ENCODE peak calls at places on chromosome 6, in six cellular contexts. One of them, this sample, is unnamed.

GRCh38 chr6:15874821-15875220 is 212.0 kb upstream of the DTNBP1 start:
- DNase-seq in right cardiac atrium: no peak
- DNase-seq in NCI-H2029 treated with DMSO at 0.1 percent for 48 hours: no peak
- DNase-seq in NCI-H2081: no peak
- DNase-seq in NCI-H1417: no peak
- DNase-seq in activated T-helper 1 cell treated with Interleukin-2 at 50 U/mL for 16 hours: no peak
- DNase-seq in this sample: peak

GRCh38 chr6:157715766-157716171 is 107.3 kb upstream of the SNX9 start:
- DNase-seq in NCI-H1417: no peak
- DNase-seq in NCI-H2081: no peak
- DNase-seq in NCI-H2029 treated with DMSO at 0.1 percent for 48 hours: no peak
- DNase-seq in activated T-helper 1 cell treated with Interleukin-2 at 50 U/mL for 16 hours: no peak
- DNase-seq in right cardiac atrium: peak
- DNase-seq in this sample: peak

GRCh38 chr6:33237731-33238130 is 29.4 kb downstream of the RING1 start:
- DNase-seq in activated T-helper 1 cell treated with Interleukin-2 at 50 U/mL for 16 hours: no peak
- DNase-seq in NCI-H1417: peak
- DNase-seq in NCI-H2081: no peak
- DNase-seq in NCI-H2029 treated with DMSO at 0.1 percent for 48 hours: no peak
- DNase-seq in right cardiac atrium: no peak
- DNase-seq in this sample: no peak

GRCh38 chr6:168370310-168370991 is 50.9 kb upstream of the DACT2 start:
- DNase-seq in NCI-H2029 treated with DMSO at 0.1 percent for 48 hours: peak
- DNase-seq in NCI-H1417: peak
- DNase-seq in activated T-helper 1 cell treated with Interleukin-2 at 50 U/mL for 16 hours: peak
- DNase-seq in right cardiac atrium: peak
- DNase-seq in NCI-H2081: peak
- DNase-seq in this sample: peak

GRCh38 chr6:106255306-106255705 is 70.3 kb downstream of the ATG5 start:
- DNase-seq in right cardiac atrium: no peak
- DNase-seq in NCI-H2029 treated with DMSO at 0.1 percent for 48 hours: no peak
- DNase-seq in NCI-H2081: no peak
- DNase-seq in NCI-H1417: no peak
- DNase-seq in activated T-helper 1 cell treated with Interleukin-2 at 50 U/mL for 16 hours: no peak
- DNase-seq in this sample: no peak

GRCh38 chr6:132797975-132798819 is at the start of gene SLC18B1:
- DNase-seq in activated T-helper 1 cell treated with Interleukin-2 at 50 U/mL for 16 hours: peak
- DNase-seq in right cardiac atrium: peak
- DNase-seq in NCI-H2081: peak
- DNase-seq in NCI-H2029 treated with DMSO at 0.1 percent for 48 hours: no peak
- DNase-seq in NCI-H1417: peak
- DNase-seq in this sample: no peak

GRCh38 chr6:36949636-36950035 is 4.9 kb upstream of the PI16 start:
- DNase-seq in right cardiac atrium: no peak
- DNase-seq in activated T-helper 1 cell treated with Interleukin-2 at 50 U/mL for 16 hours: no peak
- DNase-seq in NCI-H2081: no peak
- DNase-seq in NCI-H2029 treated with DMSO at 0.1 percent for 48 hours: no peak
- DNase-seq in NCI-H1417: no peak
- DNase-seq in this sample: peak

GRCh38 chr6:163876391-163876790 is 461.9 kb downstream of the QKI start:
- DNase-seq in activated T-helper 1 cell treated with Interleukin-2 at 50 U/mL for 16 hours: no peak
- DNase-seq in NCI-H2081: no peak
- DNase-seq in NCI-H2029 treated with DMSO at 0.1 percent for 48 hours: no peak
- DNase-seq in right cardiac atrium: no peak
- DNase-seq in NCI-H1417: no peak
- DNase-seq in this sample: no peak

GRCh38 chr6:110738899-110739365 is 76.3 kb downstream of the CDK19 start:
- DNase-seq in activated T-helper 1 cell treated with Interleukin-2 at 50 U/mL for 16 hours: no peak
- DNase-seq in NCI-H1417: no peak
- DNase-seq in NCI-H2029 treated with DMSO at 0.1 percent for 48 hours: no peak
- DNase-seq in NCI-H2081: no peak
- DNase-seq in right cardiac atrium: no peak
- DNase-seq in this sample: no peak

GRCh38 chr6:151137441-151137984 is 102.3 kb upstream of the AKAP12 start:
- DNase-seq in NCI-H2029 treated with DMSO at 0.1 percent for 48 hours: no peak
- DNase-seq in right cardiac atrium: no peak
- DNase-seq in activated T-helper 1 cell treated with Interleukin-2 at 50 U/mL for 16 hours: no peak
- DNase-seq in NCI-H2081: peak
- DNase-seq in NCI-H1417: peak
- DNase-seq in this sample: no peak

GRCh38 chr6:23228439-23229024 is 659.2 kb downstream of the HDGFL1 start:
- DNase-seq in right cardiac atrium: no peak
- DNase-seq in NCI-H1417: no peak
- DNase-seq in activated T-helper 1 cell treated with Interleukin-2 at 50 U/mL for 16 hours: no peak
- DNase-seq in NCI-H2081: no peak
- DNase-seq in NCI-H2029 treated with DMSO at 0.1 percent for 48 hours: no peak
- DNase-seq in this sample: no peak

GRCh38 chr6:159062564-159062945 is 17.8 kb upstream of the TAGAP start:
- DNase-seq in right cardiac atrium: no peak
- DNase-seq in NCI-H2029 treated with DMSO at 0.1 percent for 48 hours: no peak
- DNase-seq in NCI-H2081: no peak
- DNase-seq in activated T-helper 1 cell treated with Interleukin-2 at 50 U/mL for 16 hours: peak
- DNase-seq in NCI-H1417: no peak
- DNase-seq in this sample: no peak

GRCh38 chr6:55034752-55035151 is 139.6 kb upstream of the HCRTR2 start:
- DNase-seq in right cardiac atrium: no peak
- DNase-seq in NCI-H1417: no peak
- DNase-seq in activated T-helper 1 cell treated with Interleukin-2 at 50 U/mL for 16 hours: no peak
- DNase-seq in NCI-H2029 treated with DMSO at 0.1 percent for 48 hours: no peak
- DNase-seq in NCI-H2081: no peak
- DNase-seq in this sample: no peak

GRCh38 chr6:25136879-25137278 is 142.3 kb upstream of the CARMIL1 start:
- DNase-seq in NCI-H2081: no peak
- DNase-seq in NCI-H1417: no peak
- DNase-seq in NCI-H2029 treated with DMSO at 0.1 percent for 48 hours: peak
- DNase-seq in activated T-helper 1 cell treated with Interleukin-2 at 50 U/mL for 16 hours: no peak
- DNase-seq in right cardiac atrium: no peak
- DNase-seq in this sample: peak

GRCh38 chr6:157151989-157152388 is 171.3 kb downstream of the TMEM242 start:
- DNase-seq in NCI-H2081: no peak
- DNase-seq in NCI-H2029 treated with DMSO at 0.1 percent for 48 hours: no peak
- DNase-seq in activated T-helper 1 cell treated with Interleukin-2 at 50 U/mL for 16 hours: no peak
- DNase-seq in right cardiac atrium: no peak
- DNase-seq in NCI-H1417: no peak
- DNase-seq in this sample: peak

GRCh38 chr6:45657243-45657642 is 279.5 kb upstream of the SUPT3H start:
- DNase-seq in NCI-H2081: no peak
- DNase-seq in NCI-H2029 treated with DMSO at 0.1 percent for 48 hours: no peak
- DNase-seq in right cardiac atrium: no peak
- DNase-seq in NCI-H1417: no peak
- DNase-seq in activated T-helper 1 cell treated with Interleukin-2 at 50 U/mL for 16 hours: no peak
- DNase-seq in this sample: peak